ENCODE peak calls at places on chromosomes 11 and 22, in seven cellular contexts. S, P, U, A, H, V and I are unnamed samples. For H3K27me3, the result is how much of the 10 kb centered on the place peaks cover.

GRCh38 chr11:47332303-47332711 is 20.2 kb downstream of the MYBPC3 start:
- DNase-seq in A (no peak), V (no peak), U (no peak), P (no peak), S (no peak), H (no peak), I (no peak)

GRCh38 chr11:79400717-79401330 is 40.0 kb downstream of the TENM4 start:
- DNase-seq in A (no peak), H (no peak), S (peak), V (peak), P (no peak), U (no peak), I (no peak)

GRCh38 chr22:45125198-45125597 is 38.5 kb upstream of the NUP50 start:
- DNase-seq in P (no peak), S (no peak), H (no peak), V (peak), U (no peak), A (no peak), I (no peak)

GRCh38 chr11:133966924-133967598 is 10.3 kb upstream of the IGSF9B start:
- DNase-seq in U (peak), A (peak), H (no peak), S (peak), P (peak), V (no peak), I (peak)

GRCh38 chr11:2808850-2809847 is 76.4 kb downstream of the CDKN1C start:
- DNase-seq in H (no peak), S (no peak), P (no peak), V (no peak), U (no peak), A (peak), I (no peak)

GRCh38 chr11:78019808-78020207 is 3.3 kb downstream of the KCTD14 start:
- DNase-seq in U (no peak), A (no peak), S (no peak), P (no peak), V (no peak), H (no peak), I (no peak)

GRCh38 chr11:80362578-80362977 is 921.7 kb upstream of the TENM4 start:
- DNase-seq in H (no peak), V (no peak), A (no peak), U (no peak), S (no peak), P (no peak), I (no peak)

GRCh38 chr22:39277135-39277607 is 32.4 kb upstream of the PDGFB start:
- DNase-seq in P (no peak), S (no peak), V (no peak), H (no peak), U (no peak), A (no peak), I (no peak)

GRCh38 chr11:2180775-2181370 is 9.3 kb upstream of the TH start:
- DNase-seq in H (no peak), A (no peak), U (no peak), V (no peak), S (no peak), P (no peak), I (no peak)

GRCh38 chr11:102111787-102112653 is 1.8 kb downstream of the YAP1 start:
- DNase-seq in H (peak), V (peak), P (peak), S (peak), U (no peak), A (no peak), I (no peak)

GRCh38 chr11:92396133-92396532 is 171.5 kb downstream of the FAT3 start:
- DNase-seq in V (no peak), P (no peak), A (no peak), S (no peak), H (no peak), U (no peak), I (no peak)

GRCh38 chr11:68923614-68924013 is 19.9 kb downstream of the IGHMBP2 start:
- DNase-seq in V (no peak), A (no peak), P (no peak), U (no peak), H (no peak), S (no peak), I (no peak)

GRCh38 chr11:129596361-129596760 is 219.3 kb upstream of the TMEM45B start:
- DNase-seq in U (no peak), V (no peak), P (no peak), S (no peak), H (no peak), A (no peak), I (no peak)

GRCh38 chr11:73186294-73186850 is 31.7 kb upstream of the P2RY2 start:
- DNase-seq in A (no peak), U (no peak), P (no peak), V (no peak), H (no peak), S (no peak), I (no peak)

GRCh38 chr11:117219001-117219400 is 12.9 kb downstream of the PCSK7 start:
- DNase-seq in P (no peak), A (no peak), U (no peak), V (peak), S (no peak), H (no peak), I (no peak)

GRCh38 chr11:87421422-87421821 is 383.7 kb downstream of the TMEM135 start:
- DNase-seq in A (no peak), H (peak), U (no peak), V (peak), P (no peak), S (no peak), I (peak)

GRCh38 chr11:8928981-8929615 is 3.6 kb downstream of the C11orf16 start:
- DNase-seq in P (no peak), U (no peak), A (no peak), V (no peak), S (no peak), H (no peak), I (no peak)

GRCh38 chr11:86508604-86509471 is 134.2 kb downstream of the CCDC81 start:
- DNase-seq in S (no peak), A (no peak), U (no peak), H (no peak), V (peak), P (no peak), I (no peak)

GRCh38 chr11:75347781-75348613 is 3.5 kb downstream of the ARRB1 start:
- DNase-seq in H (peak), P (no peak), V (peak), U (no peak), A (no peak), S (no peak), I (no peak)

GRCh38 chr22:28950567-28951411 is 67.4 kb downstream of the ZNRF3 start:
- DNase-seq in P (no peak), U (no peak), A (no peak), S (no peak), H (no peak), V (no peak), I (no peak)

GRCh38 chr11:114295676-114296081 is 520 bp upstream of the NNMT start:
- DNase-seq in P (no peak), A (no peak), V (no peak), S (no peak), U (no peak), H (no peak), I (no peak)

GRCh38 chr11:86456075-86456939 is 81.6 kb downstream of the CCDC81 start:
- DNase-seq in U (peak), P (peak), H (peak), S (peak), V (peak), A (peak), I (peak)

GRCh38 chr11:118530683-118531596 is at the start of gene TMEM25:
- DNase-seq in A (peak), P (peak), H (peak), V (peak), U (peak), S (peak), I (peak)

GRCh38 chr22:33873666-33874065 is 46.6 kb downstream of the LARGE1 start:
- DNase-seq in U (no peak), P (no peak), H (no peak), A (no peak), S (no peak), V (no peak), I (no peak)

GRCh38 chr11:121112498-121113455 is 11.7 kb downstream of the TECTA start:
- DNase-seq in A (no peak), V (peak), S (peak), U (no peak), P (peak), H (peak), I (peak)

GRCh38 chr22:49925525-49926128 is 7.2 kb downstream of the CRELD2 start:
- DNase-seq in P (no peak), S (no peak), H (no peak), A (peak), V (no peak), U (peak), I (peak)

GRCh38 chr11:92623055-92623454 is 346.4 kb upstream of the MTNR1B start:
- DNase-seq in U (no peak), P (no peak), V (no peak), H (no peak), S (no peak), A (no peak), I (no peak)

GRCh38 chr22:17754233-17754925 is 19.9 kb downstream of the BID start:
- DNase-seq in S (no peak), V (no peak), U (no peak), P (no peak), A (no peak), H (no peak), I (peak)

GRCh38 chr11:12189543-12190235 is 79.3 kb downstream of the MICAL2 start:
- DNase-seq in P (no peak), H (peak), A (no peak), S (no peak), V (no peak), U (no peak), I (peak)

GRCh38 chr22:27220349-27220748 is 563.0 kb downstream of the MIAT start:
- DNase-seq in P (no peak), H (no peak), A (no peak), S (no peak), U (no peak), V (peak), I (no peak)

GRCh38 chr22:43923631-43924548 is at the start of gene PNPLA3:
- DNase-seq in H (peak), P (peak), A (peak), U (peak), S (peak), V (peak), I (peak)

GRCh38 chr22:43925433-43926348 is 2.1 kb downstream of the PNPLA3 start:
- DNase-seq in S (no peak), H (no peak), A (no peak), U (no peak), V (peak), P (no peak), I (no peak)

GRCh38 chr22:43928418-43929307 is 5.1 kb downstream of the PNPLA3 start:
- DNase-seq in A (no peak), U (no peak), H (no peak), V (no peak), P (no peak), S (no peak), I (no peak)

GRCh38 chr22:43923191-43923590 is 414 bp upstream of the PNPLA3 start:
- DNase-seq in P (no peak), A (no peak), V (no peak), U (no peak), H (peak), S (no peak), I (no peak)

DNA sequence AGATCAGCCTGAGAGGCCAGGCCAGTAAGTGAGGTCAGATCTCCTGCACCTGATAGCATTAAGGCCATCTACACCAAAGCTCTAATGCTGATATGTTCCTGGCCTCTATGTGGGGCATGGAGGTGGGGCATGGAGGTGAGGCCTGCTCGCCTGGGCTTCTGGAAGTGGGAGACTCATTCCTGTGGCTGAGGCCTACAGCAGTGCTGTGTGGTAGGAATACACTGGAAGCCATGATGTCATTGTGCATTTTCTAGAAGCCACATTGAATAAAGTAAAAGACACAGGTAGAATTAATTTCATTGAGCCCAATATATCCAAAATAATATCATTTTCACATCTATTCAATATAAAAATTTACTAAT is 2.7 kb downstream of the PNPLA3 start:
- DNase-seq in V (no peak), S (no peak), A (no peak), U (no peak), H (no peak), P (no peak), I (no peak)
- TF ChIP-seq CTCF in V (no peak), S (no peak), A (no peak), U (no peak), H (no peak), P (no peak), I (no peak)

GRCh38 chr22:22359465-22359864 is 114.9 kb downstream of the VPREB1 start:
- DNase-seq in V (no peak), A (no peak), S (no peak), P (no peak), U (no peak), H (no peak), I (no peak)
- H3K27me3 ChIP-seq in V (under half), A (under half), S (under half), P (under half), U (under half), H (under half), I (under half)

GRCh38 chr22:31150615-31151014 is 9.4 kb upstream of the RNF185 start:
- DNase-seq in A (no peak), V (no peak), U (no peak), P (no peak), H (no peak), S (no peak), I (no peak)

GRCh38 chr22:31148516-31148915 is 8.2 kb upstream of the PLA2G3 start:
- DNase-seq in P (no peak), A (no peak), H (peak), V (no peak), S (no peak), U (no peak), I (no peak)

GRCh38 chr22:31151872-31152271 is 8.1 kb upstream of the RNF185 start:
- DNase-seq in V (no peak), U (no peak), H (no peak), A (no peak), S (no peak), P (no peak), I (no peak)

GRCh38 chr22:31153357-31153756 is 6.6 kb upstream of the RNF185 start:
- DNase-seq in A (no peak), H (no peak), U (no peak), P (no peak), V (no peak), S (no peak), I (no peak)

GRCh38 chr22:31148953-31149627 is 8.8 kb upstream of the PLA2G3 start:
- DNase-seq in P (peak), V (peak), S (peak), H (peak), U (no peak), A (no peak), I (peak)
- H3K27ac ChIP-seq in P (no peak), V (no peak), S (peak), H (peak), U (no peak), A (no peak), I (no peak)

DNA sequence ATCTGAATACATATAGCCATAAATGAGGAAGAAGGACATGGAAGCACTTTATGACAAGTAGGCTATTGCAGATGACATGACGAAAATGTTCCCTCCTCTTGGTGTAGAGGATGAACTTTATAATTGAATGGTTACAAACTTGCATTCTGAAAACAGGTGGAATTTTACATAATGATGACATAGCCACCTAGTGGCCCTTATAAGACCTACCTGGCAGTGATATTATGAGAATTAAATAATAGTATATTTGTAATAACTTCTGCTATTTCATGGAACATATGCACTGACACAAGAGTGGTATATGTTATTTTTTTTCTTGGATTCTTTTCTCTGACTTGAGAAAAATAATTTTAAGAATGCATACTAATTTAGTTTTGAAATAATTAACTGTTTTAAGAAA is 22.9 kb downstream of the TRIM22 start:
- DNase-seq in P (no peak), H (peak), U (no peak), V (no peak), A (no peak), S (no peak), I (no peak)
- TF ChIP-seq CTCF in P (peak), H (peak), U (peak), V (peak), A (peak), S (peak), I (peak)

DNA sequence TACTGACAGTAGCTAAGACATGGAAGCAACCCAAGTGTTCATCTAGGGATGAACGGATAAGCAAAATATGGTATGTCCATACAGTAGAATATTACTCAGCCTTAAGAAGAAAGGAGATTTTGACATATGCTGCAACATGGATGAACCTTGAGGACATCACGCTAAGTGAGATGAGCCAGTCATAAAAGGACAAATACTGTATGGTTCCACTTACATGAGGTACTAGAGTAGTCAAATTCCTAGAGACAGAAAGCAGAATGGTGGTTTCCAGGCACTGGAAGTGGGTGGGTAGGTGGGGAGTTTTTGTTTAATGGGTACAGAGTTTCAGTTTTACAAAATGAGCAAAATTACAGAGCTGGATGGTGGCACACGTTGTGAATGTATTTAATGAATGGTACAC is 18.1 kb downstream of the CHST1 start:
- DNase-seq in V (no peak), U (no peak), H (no peak), S (no peak), A (no peak), P (no peak), I (no peak)
- H3K27me3 ChIP-seq in V (under half), U (under half), H (under half), S (under half), A (under half), P (under half), I (under half)

GRCh38 chr11:110778351-110778750 is 66.1 kb upstream of the ARHGAP20 start:
- DNase-seq in P (no peak), H (peak), V (no peak), U (no peak), A (no peak), S (no peak), I (no peak)
- H3K27ac ChIP-seq in P (no peak), H (peak), V (peak), U (no peak), A (peak), S (peak), I (no peak)

GRCh38 chr22:25777870-25778269 is 35.9 kb downstream of the MYO18B start:
- DNase-seq in V (peak), A (no peak), P (no peak), U (no peak), S (no peak), H (peak), I (no peak)
- TF ChIP-seq CTCF in V (peak), A (no peak), P (no peak), U (no peak), S (no peak), H (peak), I (no peak)

DNA sequence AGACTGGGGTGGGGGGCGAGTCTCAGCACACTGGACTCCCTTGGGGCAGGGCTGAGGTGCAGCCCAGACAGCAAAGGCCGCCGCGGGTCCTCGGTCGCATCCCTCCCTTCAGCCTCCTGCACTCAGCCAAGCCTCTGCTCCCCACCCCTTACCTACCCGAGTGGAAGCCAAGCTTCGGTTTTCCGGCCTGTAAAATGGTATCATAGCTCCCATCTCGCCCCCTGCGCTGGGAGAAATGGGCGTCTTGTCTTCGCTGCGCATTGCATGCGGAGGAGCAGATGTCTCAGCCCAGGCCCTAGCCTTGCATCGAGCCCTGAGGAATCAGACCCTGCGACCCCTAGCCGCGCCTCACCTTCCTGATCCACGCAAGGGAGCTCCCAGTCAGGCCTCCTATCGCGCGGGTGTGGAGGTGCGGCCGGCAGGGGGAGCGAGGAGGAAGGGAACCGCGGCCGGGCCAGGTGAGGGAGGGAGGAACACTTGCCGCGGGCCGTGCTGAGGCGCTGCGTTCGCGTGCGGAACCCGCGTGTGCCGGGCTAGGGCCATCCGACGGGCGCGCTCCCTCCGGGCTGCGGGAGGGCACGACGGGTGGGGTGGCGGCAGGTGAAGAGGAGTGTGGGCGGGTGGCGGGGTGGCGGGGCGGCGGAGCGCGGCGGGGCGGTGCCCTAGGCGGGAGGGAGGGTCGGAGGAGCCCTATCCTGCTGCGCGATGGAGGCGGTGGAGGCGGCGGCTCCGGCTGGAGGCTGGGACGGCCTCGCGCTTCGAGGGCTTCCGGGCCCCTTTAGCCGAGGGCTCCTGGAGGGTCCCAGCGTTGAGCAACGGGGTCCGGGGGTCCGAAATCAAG is 4.1 kb upstream of the TBX1 start:
- DNase-seq in U (peak), V (peak), A (peak), P (peak), S (peak), H (peak), I (peak)
- H3K27me3 ChIP-seq in U (under half), V (half or more), A (half or more), P (under half), S (half or more), H (half or more), I (half or more)

GRCh38 chr22:43310798-43311197 is 32.4 kb downstream of the SCUBE1 start:
- DNase-seq in A (no peak), U (no peak), H (no peak), S (no peak), P (no peak), V (no peak), I (no peak)

GRCh38 chr22:43310311-43310710 is 32.9 kb downstream of the SCUBE1 start:
- DNase-seq in P (no peak), U (no peak), H (no peak), A (no peak), V (peak), S (no peak), I (no peak)

GRCh38 chr22:43313497-43314474 is 29.4 kb downstream of the SCUBE1 start:
- DNase-seq in A (no peak), P (no peak), S (no peak), V (no peak), H (no peak), U (no peak), I (no peak)

GRCh38 chr22:43314611-43315010 is 28.6 kb downstream of the SCUBE1 start:
- DNase-seq in V (no peak), H (no peak), A (no peak), U (no peak), P (no peak), S (no peak), I (no peak)

DNA sequence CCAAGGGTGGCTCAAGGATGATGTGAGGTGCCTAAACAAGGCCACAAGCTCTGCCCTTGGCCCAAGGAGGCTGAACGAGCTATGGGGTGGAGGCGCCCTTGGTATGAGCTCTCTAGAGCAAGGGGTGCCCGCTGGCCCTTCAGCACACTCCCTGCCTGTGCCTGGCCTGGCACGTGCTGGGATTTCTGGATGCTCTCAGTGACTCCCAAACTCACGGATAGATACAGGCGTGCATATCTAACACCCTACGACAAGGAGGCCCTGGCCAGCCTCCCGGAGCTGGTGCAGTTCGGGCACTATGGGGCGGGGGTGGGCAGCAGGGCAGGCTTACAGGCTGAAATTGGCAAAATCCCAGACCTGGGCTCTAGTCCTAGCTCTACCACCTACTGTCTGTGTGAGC is 30.6 kb downstream of the SCUBE1 start:
- DNase-seq in A (peak), P (no peak), V (no peak), S (no peak), U (no peak), H (no peak), I (no peak)
- H3K27ac ChIP-seq in A (no peak), P (no peak), V (no peak), S (no peak), U (no peak), H (no peak), I (no peak)

GRCh38 chr11:132559371-132560036 is 972.8 kb downstream of the OPCML start:
- DNase-seq in U (no peak), P (no peak), A (no peak), H (no peak), S (no peak), V (no peak), I (no peak)
- TF ChIP-seq CTCF in U (no peak), P (no peak), A (no peak), H (no peak), S (no peak), V (no peak), I (no peak)